ENCODE peak calls at places on chromosomes 4 and X, in six cellular contexts. N, Y, A, V, H and O are unnamed samples.

GRCh38 chrX:104084534-104085277 is 8.7 kb upstream of the TMSB15C start:
- DNase-seq in N (no peak), Y (no peak), A (no peak), V (no peak), H (no peak), O (no peak)

GRCh38 chr4:143701365-143701764 is 890 bp upstream of the FREM3 start:
- DNase-seq in N (no peak), Y (no peak), A (no peak), V (no peak), H (no peak), O (no peak)

GRCh38 chrX:50863471-50863870 is 47.1 kb upstream of the BMP15 start:
- DNase-seq in N (no peak), Y (no peak), A (no peak), V (no peak), H (no peak), O (no peak)

GRCh38 chr4:11548529-11549176 is 120.0 kb upstream of the HS3ST1 start:
- DNase-seq in N (no peak), Y (no peak), A (no peak), V (no peak), H (no peak), O (peak)

GRCh38 chr4:119314356-119314755 is 7.6 kb downstream of the FABP2 start:
- DNase-seq in N (no peak), Y (no peak), A (no peak), V (peak), H (peak), O (no peak)

GRCh38 chr4:47154816-47155370 is 123.5 kb downstream of the GABRB1 start:
- DNase-seq in N (no peak), Y (no peak), A (no peak), V (no peak), H (no peak), O (no peak)

GRCh38 chrX:76428243-76429130 is 977 bp downstream of the MAGEE1 start:
- DNase-seq in N (no peak), Y (no peak), A (no peak), V (no peak), H (no peak), O (no peak)

GRCh38 chrX:53695901-53696300 is 9.4 kb upstream of the HUWE1 start:
- DNase-seq in N (no peak), Y (no peak), A (no peak), V (no peak), H (no peak), O (no peak)

GRCh38 chrX:101368800-101369199 is 17.2 kb downstream of the BTK start:
- DNase-seq in N (no peak), Y (no peak), A (no peak), V (no peak), H (no peak), O (no peak)

GRCh38 chr4:81429031-81429430 is 42.7 kb downstream of the RASGEF1B start:
- DNase-seq in N (no peak), Y (no peak), A (no peak), V (no peak), H (no peak), O (no peak)

GRCh38 chr4:189377576-189377975 is 563.1 kb upstream of the FRG1 start:
- DNase-seq in N (no peak), Y (no peak), A (no peak), V (no peak), H (no peak), O (no peak)

GRCh38 chr4:182083681-182084410 is 159.4 kb upstream of the TENM3 start:
- DNase-seq in N (no peak), Y (no peak), A (no peak), V (no peak), H (no peak), O (no peak)

GRCh38 chr4:107034982-107035710 is 967 bp downstream of the DKK2 start:
- DNase-seq in N (no peak), Y (no peak), A (no peak), V (no peak), H (no peak), O (no peak)

GRCh38 chrX:72057844-72058243 is 73.9 kb downstream of the RTL5 start:
- DNase-seq in N (no peak), Y (no peak), A (no peak), V (no peak), H (no peak), O (no peak)

GRCh38 chr4:181078236-181078635 is 1165.0 kb upstream of the TENM3 start:
- DNase-seq in N (no peak), Y (no peak), A (no peak), V (no peak), H (no peak), O (no peak)

DNA sequence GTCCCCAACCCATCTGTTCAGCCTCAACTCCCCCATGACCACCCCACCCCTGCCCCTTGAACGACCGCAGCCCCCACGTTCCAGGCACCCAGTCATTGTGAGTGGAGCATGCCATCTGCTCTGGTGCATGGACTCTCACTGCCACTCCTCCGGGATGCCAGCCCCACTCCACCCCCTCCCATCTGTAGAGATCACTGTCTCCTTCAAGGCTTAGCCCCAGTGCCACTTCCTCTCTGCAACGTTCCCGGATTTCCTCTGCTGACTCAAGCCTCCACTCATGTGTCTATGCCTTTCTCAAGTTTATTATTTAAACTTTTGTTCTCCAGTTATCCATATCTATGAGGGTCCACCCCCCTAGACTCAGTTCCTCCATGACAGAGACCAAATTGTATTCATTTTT is 54.0 kb downstream of the MAML3 start:
- DNase-seq in N (no peak), Y (no peak), A (no peak), V (no peak), H (no peak), O (no peak)
- TF ChIP-seq ZNF274 in N (no peak), Y (no peak), A (no peak), V (no peak), H (no peak), O (no peak)

DNA sequence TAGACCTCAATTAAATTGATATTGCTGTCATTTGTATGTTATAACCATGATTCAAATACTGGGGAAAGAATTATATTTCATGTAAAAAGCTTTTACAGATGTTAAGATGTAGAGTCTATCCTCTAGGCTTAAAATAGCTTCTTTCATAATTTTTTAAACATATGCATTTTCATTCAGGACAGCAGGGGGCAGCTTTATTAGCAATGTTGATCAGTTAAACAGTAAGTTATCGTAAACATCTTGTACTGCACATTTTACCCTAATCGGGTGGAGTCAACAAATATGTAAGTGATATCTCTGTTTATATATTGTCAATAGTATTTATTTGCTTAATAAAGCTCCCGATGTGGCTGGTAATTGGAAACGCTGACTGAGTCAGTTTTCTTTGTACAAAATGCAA is 142.5 kb upstream of the MED14 start:
- DNase-seq in N (peak), Y (no peak), A (no peak), V (peak), H (no peak), O (peak)
- TF ChIP-seq ZNF274 in N (no peak), Y (no peak), A (no peak), V (no peak), H (no peak), O (no peak)

GRCh38 chr4:56857601-56858301 is 36.2 kb upstream of the SPINK2 start:
- DNase-seq in N (no peak), Y (no peak), A (no peak), V (no peak), H (no peak), O (no peak)

GRCh38 chr4:56861365-56861764 is 39.9 kb upstream of the SPINK2 start:
- DNase-seq in N (no peak), Y (no peak), A (no peak), V (no peak), H (peak), O (no peak)

GRCh38 chr4:56859841-56860240 is 38.3 kb upstream of the SPINK2 start:
- DNase-seq in N (no peak), Y (no peak), A (no peak), V (no peak), H (no peak), O (no peak)

GRCh38 chr4:56860781-56861180 is 39.3 kb upstream of the SPINK2 start:
- DNase-seq in N (no peak), Y (no peak), A (no peak), V (no peak), H (no peak), O (no peak)

GRCh38 chr4:56858302-56858644 is 36.8 kb upstream of the SPINK2 start:
- DNase-seq in N (no peak), Y (no peak), A (no peak), V (no peak), H (no peak), O (no peak)
- TF ChIP-seq ZNF274 in N (no peak), Y (no peak), A (no peak), V (no peak), H (no peak), O (no peak)

DNA sequence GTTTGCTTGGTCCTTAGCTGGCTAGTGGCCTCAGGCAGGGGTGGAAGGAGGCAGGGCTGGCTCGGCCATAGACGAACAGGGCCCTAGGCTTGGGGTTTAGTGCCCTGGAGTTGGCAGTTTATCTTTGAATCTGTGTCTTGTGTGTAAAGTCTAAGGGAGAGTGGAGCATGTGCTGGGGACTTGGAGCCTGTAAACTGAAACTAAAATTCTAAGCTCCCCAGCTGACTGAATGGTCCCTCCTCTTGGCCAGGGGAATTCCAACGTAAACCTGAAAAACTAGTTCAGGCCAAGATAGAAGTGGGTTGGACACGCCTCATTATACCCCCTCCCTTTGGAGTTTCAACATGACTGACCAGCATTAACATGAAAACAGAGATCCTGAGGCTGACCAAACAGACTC is 46.1 kb upstream of the GPR78 start:
- DNase-seq in N (no peak), Y (peak), A (peak), V (no peak), H (no peak), O (peak)
- TF ChIP-seq ZNF274 in N (no peak), Y (no peak), A (no peak), V (no peak), H (no peak), O (no peak)

GRCh38 chr4:51925307-51925706 is 82.4 kb downstream of the DCUN1D4 start:
- DNase-seq in N (no peak), Y (no peak), A (no peak), V (no peak), H (no peak), O (no peak)
- TF ChIP-seq ZNF274 in N (no peak), Y (no peak), A (no peak), V (no peak), H (no peak), O (no peak)

GRCh38 chr4:38530486-38530885 is 133.5 kb upstream of the KLF3 start:
- DNase-seq in N (no peak), Y (no peak), A (no peak), V (no peak), H (no peak), O (no peak)

GRCh38 chr4:38526412-38526811 is 137.6 kb upstream of the KLF3 start:
- DNase-seq in N (no peak), Y (no peak), A (no peak), V (peak), H (no peak), O (no peak)

GRCh38 chr4:38533024-38533556 is 130.9 kb upstream of the KLF3 start:
- DNase-seq in N (no peak), Y (no peak), A (no peak), V (no peak), H (no peak), O (no peak)

GRCh38 chr4:38531126-38531737 is 132.8 kb upstream of the KLF3 start:
- DNase-seq in N (no peak), Y (no peak), A (no peak), V (no peak), H (no peak), O (no peak)

DNA sequence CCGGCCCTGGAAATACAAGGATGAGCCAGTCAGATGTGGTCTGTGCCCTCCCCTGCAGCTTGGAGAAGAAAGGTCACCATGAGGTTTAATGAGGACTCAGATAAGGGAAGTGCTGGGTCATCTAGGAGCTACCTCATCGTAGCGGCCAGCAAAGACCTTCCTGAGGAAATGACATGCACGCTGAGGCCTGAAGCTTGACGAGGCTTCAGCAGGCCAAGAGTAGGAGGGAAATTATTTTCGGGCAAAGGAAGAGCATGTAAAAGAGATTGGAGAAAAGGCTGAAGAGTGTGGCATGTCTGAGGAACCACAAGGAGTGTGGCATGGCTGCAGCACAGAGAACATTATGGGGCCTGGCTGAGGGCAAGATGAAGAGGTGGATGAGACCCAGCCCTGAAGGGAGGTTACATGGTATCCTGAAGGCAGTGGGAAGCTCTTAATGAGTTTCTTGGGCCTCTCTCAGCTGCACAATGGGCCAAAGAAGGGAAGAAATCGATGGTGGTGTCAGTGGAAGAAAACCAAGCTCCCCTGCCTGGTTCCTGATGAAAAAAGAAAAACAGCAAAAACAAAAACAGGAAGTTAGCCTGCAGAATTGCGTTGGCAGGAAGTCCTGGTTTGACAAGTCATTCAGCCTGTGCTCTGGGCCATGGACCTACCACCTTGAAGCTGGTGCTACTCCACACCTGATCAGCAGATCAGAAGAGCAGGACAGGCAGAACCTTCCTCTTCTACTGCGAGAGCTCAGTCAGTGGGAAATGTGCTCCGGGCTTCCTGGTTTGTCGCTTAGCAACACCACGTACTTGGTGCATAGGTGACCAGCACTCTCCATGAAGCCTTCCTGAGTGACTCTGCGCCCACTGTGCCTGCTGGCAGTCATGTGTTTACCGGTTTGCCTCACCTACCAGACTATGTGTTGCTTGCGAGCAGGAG is 134.5 kb upstream of the KLF3 start:
- DNase-seq in N (peak), Y (peak), A (no peak), V (no peak), H (no peak), O (no peak)
- TF ChIP-seq ZNF274 in N (no peak), Y (no peak), A (no peak), V (no peak), H (no peak), O (no peak)

GRCh38 chr4:164807611-164808010 is 53.7 kb downstream of the SMIM31 start:
- DNase-seq in N (no peak), Y (no peak), A (peak), V (peak), H (peak), O (no peak)
- TF ChIP-seq ZNF274 in N (no peak), Y (no peak), A (no peak), V (no peak), H (no peak), O (no peak)

GRCh38 chr4:125739760-125740159 is 425.0 kb downstream of the FAT4 start:
- DNase-seq in N (no peak), Y (no peak), A (no peak), V (no peak), H (no peak), O (no peak)

GRCh38 chr4:125736057-125736456 is 421.3 kb downstream of the FAT4 start:
- DNase-seq in N (no peak), Y (no peak), A (no peak), V (peak), H (no peak), O (no peak)

GRCh38 chr4:125744891-125745364 is 430.2 kb downstream of the FAT4 start:
- DNase-seq in N (no peak), Y (no peak), A (no peak), V (no peak), H (no peak), O (no peak)

DNA sequence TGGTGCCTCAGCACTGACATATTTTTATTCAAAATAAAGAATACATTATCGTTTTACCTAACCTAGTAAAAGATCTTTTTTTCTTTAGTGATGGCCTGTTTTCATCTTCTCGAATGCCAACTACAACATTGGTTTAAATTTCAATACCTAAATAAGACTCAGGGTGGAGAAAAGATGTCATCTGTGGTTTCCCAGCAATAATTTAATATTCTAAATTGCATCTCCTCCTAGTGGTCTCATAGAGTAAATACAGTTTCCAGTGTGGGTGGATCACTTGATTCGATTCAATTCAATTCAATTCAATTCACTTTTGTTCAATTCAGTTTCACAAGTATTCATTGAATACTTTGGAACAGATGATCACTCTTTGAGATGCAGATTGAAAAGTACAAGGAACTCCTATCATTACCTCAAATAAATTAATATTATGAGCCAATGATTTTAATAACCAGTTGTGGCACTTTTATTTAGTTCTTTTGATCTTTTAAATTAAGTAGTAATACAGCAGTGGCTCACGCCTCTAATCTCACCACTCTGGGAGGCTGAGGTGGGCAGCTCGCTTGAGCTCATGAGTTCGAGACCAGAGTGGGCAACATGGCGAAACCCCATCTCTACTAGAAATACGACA is 427.2 kb downstream of the FAT4 start:
- DNase-seq in N (peak), Y (no peak), A (no peak), V (peak), H (no peak), O (no peak)
- TF ChIP-seq ZNF274 in N (no peak), Y (no peak), A (no peak), V (no peak), H (no peak), O (no peak)

DNA sequence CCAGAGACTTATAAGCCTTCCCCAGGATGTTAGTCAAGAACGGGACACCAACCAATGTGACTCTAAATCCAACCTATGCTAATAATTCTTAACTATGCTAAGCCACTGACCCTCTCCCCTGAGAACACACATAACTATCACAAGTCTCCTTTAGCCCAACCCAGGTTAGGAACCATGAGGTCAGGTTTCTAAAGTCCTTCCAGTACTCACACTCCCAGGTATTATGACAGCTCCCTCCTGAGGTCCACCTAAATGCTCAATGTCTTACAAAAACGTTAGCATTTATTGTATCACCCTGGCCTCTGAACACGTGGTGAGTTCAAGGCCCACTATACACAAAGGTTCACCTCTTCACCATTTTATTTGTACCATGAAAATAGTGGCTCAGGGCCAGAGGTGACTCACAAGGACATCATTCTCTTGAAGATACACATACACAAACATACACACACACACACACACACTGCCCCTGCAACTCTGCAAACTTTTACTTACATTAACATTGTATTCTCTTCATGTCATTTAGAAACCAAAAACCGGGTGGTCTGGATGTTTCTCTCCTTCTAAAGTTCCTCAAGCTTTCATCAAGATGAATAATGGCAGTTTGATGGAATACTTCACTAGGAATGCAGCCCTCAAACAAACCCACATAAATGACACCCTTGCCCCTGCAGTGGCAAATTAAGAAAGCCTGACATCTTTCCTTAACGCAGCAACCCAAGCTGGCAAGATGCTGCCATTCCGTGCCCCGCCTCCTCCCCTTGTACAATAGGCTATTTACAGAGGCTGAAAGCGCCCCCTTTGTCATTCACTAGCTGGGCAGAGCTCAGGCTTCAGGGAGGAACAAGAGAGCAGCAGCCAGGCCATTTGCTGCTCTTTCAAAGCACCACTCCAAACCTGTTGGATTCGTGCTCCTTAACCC is 17.7 kb downstream of the ACSL1 start:
- DNase-seq in N (no peak), Y (no peak), A (peak), V (peak), H (peak), O (no peak)
- TF ChIP-seq ZNF274 in N (no peak), Y (no peak), A (no peak), V (no peak), H (no peak), O (no peak)

GRCh38 chrX:49300703-49301102 is 2.7 kb upstream of the GAGE10 start:
- DNase-seq in N (no peak), Y (no peak), A (no peak), V (no peak), H (no peak), O (no peak)
- TF ChIP-seq ZNF274 in N (no peak), Y (no peak), A (no peak), V (no peak), H (no peak), O (no peak)